ENCODE peak calls at places on chromosomes 13 and 19, in eight cellular contexts. M is ascending aorta, D is tibial nerve, F is left lung, L is IMR-90, O is adrenal gland, W is thoracic aorta, R is pancreas. Y is an unnamed sample.

GRCh38 chr13:82833928-82834327 is 1048.3 kb downstream of the SLITRK1 start:
- DNase-seq in M (no peak), D (no peak), F (no peak), L (peak; percentile 34), O (no peak), W (no peak), R (no peak), Y (no peak)

GRCh38 chr19:18605546-18606280 is 886 bp downstream of the CRLF1 start:
- DNase-seq in M (no peak), D (no peak), F (no peak), L (no peak), O (no peak), W (no peak), R (no peak), Y (no peak)

GRCh38 chr19:50230379-50231351 is 27.2 kb downstream of the MYH14 start:
- DNase-seq in M (no peak), D (no peak), F (no peak), L (no peak), O (no peak), W (no peak), R (no peak), Y (no peak)

GRCh38 chr19:48085904-48086864 is 24.4 kb downstream of the PLA2G4C start:
- DNase-seq in M (no peak), D (no peak), F (no peak), L (no peak), O (no peak), W (no peak), R (no peak), Y (no peak)

GRCh38 chr13:71522976-71523517 is 344.0 kb downstream of the DACH1 start:
- DNase-seq in M (no peak), D (no peak), F (no peak), L (no peak), O (no peak), W (no peak), R (no peak), Y (no peak)

GRCh38 chr13:33017410-33017929 is 1.2 kb downstream of the KL start:
- DNase-seq in M (no peak), D (peak; percentile 69), F (no peak), L (peak; percentile 6), O (no peak), W (no peak), R (no peak), Y (no peak)

GRCh38 chr13:73331556-73331955 is 272.8 kb downstream of the KLF5 start:
- DNase-seq in M (no peak), D (no peak), F (no peak), L (no peak), O (no peak), W (no peak), R (no peak), Y (no peak)

GRCh38 chr13:48232420-48233096 is 448 bp upstream of the ITM2B start:
- DNase-seq in M (no peak), D (no peak), F (no peak), L (no peak), O (peak; percentile 72), W (no peak), R (no peak), Y (peak; percentile 47)

GRCh38 chr19:42488783-42489521 is 39.3 kb downstream of the CEACAM1 start:
- DNase-seq in M (no peak), D (no peak), F (no peak), L (no peak), O (no peak), W (no peak), R (peak; percentile 29), Y (peak; percentile 91)

GRCh38 chr13:24923305-24923640 is 159.3 kb downstream of the RNF17 start:
- DNase-seq in M (no peak), D (peak; percentile 33), F (no peak), L (peak; percentile 75), O (peak; percentile 24), W (no peak), R (no peak), Y (no peak)

GRCh38 chr13:109748677-109749076 is 37.7 kb downstream of the IRS2 start:
- DNase-seq in M (no peak), D (no peak), F (no peak), L (no peak), O (no peak), W (no peak), R (no peak), Y (no peak)

GRCh38 chr19:49686503-49687088 is 2.8 kb upstream of the ADM5 start:
- DNase-seq in M (no peak), D (no peak), F (no peak), L (no peak), O (peak; percentile 37), W (no peak), R (no peak), Y (no peak)

GRCh38 chr19:41755328-41755913 is at the start of gene CEACAM6:
- DNase-seq in M (no peak), D (no peak), F (peak; percentile 72), L (no peak), O (no peak), W (no peak), R (no peak), Y (no peak)

GRCh38 chr19:38248421-38248820 is 7.8 kb downstream of the PPP1R14A start:
- DNase-seq in M (no peak), D (no peak), F (no peak), L (no peak), O (no peak), W (no peak), R (no peak), Y (no peak)

GRCh38 chr13:49643003-49643651 is 14.8 kb downstream of the ARL11 start:
- DNase-seq in M (no peak), D (no peak), F (no peak), L (no peak), O (no peak), W (no peak), R (no peak), Y (no peak)
- H3K27ac ChIP-seq in M (no peak overlapping the region), D (no peak overlapping the region), F (peak overlapping the region; percentile 90), L (no peak overlapping the region), O (no peak overlapping the region), W (no peak overlapping the region), R (no peak overlapping the region), Y (no peak overlapping the region)

DNA sequence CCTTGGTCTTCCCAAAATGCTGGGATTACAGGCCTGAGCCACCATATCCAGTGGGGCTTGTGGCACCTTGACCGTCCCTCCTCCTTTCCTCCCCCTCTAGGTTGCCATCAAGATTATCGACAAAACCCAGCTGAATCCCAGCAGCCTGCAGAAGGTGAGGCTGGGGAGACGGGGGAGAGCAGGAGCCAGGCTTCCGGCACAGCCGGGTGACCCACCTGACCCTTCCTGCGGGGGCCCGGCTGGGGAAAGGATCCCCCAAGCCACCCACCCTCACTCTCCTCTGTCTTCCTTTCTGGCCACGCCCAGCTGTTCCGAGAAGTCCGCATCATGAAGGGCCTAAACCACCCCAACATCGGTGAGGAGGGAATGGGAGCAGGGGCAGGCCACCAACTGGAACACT is 11.9 kb downstream of the MARK4 start:
- DNase-seq in M (no peak), D (no peak), F (no peak), L (no peak), O (no peak), W (no peak), R (no peak), Y (no peak)
- TF ChIP-seq CTCF in M (no peak), D (no peak), F (no peak), L (no peak), O (no peak), W (no peak), R (no peak), Y (no peak)

GRCh38 chr19:7830272-7830771 is 304 bp downstream of the EVI5L start:
- DNase-seq in M (no peak), D (no peak), F (peak; percentile 49), L (no peak), O (peak; percentile 42), W (no peak), R (peak; percentile 45), Y (no peak)

GRCh38 chr19:7832009-7832408 is 2.0 kb downstream of the EVI5L start:
- DNase-seq in M (no peak), D (no peak), F (no peak), L (no peak), O (no peak), W (no peak), R (no peak), Y (no peak)

GRCh38 chr19:7831452-7831851 is 1.4 kb downstream of the EVI5L start:
- DNase-seq in M (no peak), D (no peak), F (no peak), L (peak; percentile 34), O (no peak), W (no peak), R (no peak), Y (no peak)

GRCh38 chr19:7829561-7830271 is at the start of gene EVI5L:
- DNase-seq in M (peak; percentile 99), D (peak; percentile 99), F (peak; percentile 98), L (peak; percentile 100), O (peak; percentile 100), W (peak; percentile 93), R (peak; percentile 100), Y (peak; percentile 99)

DNA sequence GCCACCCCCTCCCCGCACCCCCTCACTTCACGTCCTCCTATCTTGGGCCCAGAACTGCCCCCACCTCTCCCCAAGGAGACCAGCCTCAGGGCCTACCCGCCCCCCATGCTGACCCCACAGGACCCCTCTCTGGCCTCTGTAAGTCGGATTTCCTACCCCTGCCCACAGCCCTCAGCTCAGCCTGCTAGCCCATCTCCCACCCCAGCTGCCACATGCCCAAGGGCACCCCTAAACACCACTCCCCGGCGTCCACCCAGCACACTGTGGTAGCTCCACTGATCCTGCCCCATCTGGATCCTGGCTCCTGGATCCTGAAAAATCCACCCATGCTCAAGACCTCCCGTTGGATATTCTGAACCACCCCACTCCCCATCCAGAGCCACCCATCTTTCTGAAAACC is 805 bp downstream of the EVI5L start:
- DNase-seq in M (no peak), D (no peak), F (no peak), L (no peak), O (no peak), W (no peak), R (no peak), Y (no peak)
- H3K4me3 ChIP-seq in M (peak overlapping the region; percentile 69), D (peak overlapping the region; percentile 66), F (peak overlapping the region; percentile 58), L (peak overlapping the region; percentile 63), O (no peak overlapping the region), W (peak overlapping the region; percentile 84), R (peak overlapping the region; percentile 68), Y (peak overlapping the region; percentile 91)

GRCh38 chr19:5339950-5340636 is 519 bp downstream of the PTPRS start:
- DNase-seq in M (no peak), D (no peak), F (no peak), L (no peak), O (no peak), W (no peak), R (peak; percentile 30), Y (no peak)
- H3K27ac ChIP-seq in M (no peak overlapping the region), D (no peak overlapping the region), F (no peak overlapping the region), L (peak overlapping the region; percentile 32), O (no peak overlapping the region), W (no peak overlapping the region), R (no peak overlapping the region), Y (no peak overlapping the region)

GRCh38 chr13:75541287-75541686 is 3.6 kb upstream of the COMMD6 start:
- DNase-seq in M (no peak), D (no peak), F (no peak), L (peak; percentile 39), O (no peak), W (no peak), R (no peak), Y (no peak)
- TF ChIP-seq CTCF in M (no peak), D (no peak), F (no peak), L (no peak), O (no peak), W (no peak), R (no peak), Y (no peak)